ENCODE peak calls at places on chromosomes 11 and 22, in seven cellular contexts. One of them, this sample, is unnamed.

GRCh38 chr11:108672113-108672512 is 7.2 kb downstream of the DDX10 start:
- DNase-seq in amniotic stem cell: no peak
- DNase-seq in fibroblast of the conjunctiva: peak; percentile 40
- DNase-seq in AG10803: peak; percentile 52
- DNase-seq in mucosa of descending colon: no peak
- DNase-seq in Right ventricle myocardium superior: no peak
- DNase-seq in M059J: peak; percentile 34
- DNase-seq in this sample: no peak

GRCh38 chr11:6655020-6655789 is 404 bp downstream of the DCHS1 start:
- DNase-seq in mucosa of descending colon: no peak
- DNase-seq in Right ventricle myocardium superior: peak; percentile 59
- DNase-seq in fibroblast of the conjunctiva: no peak
- DNase-seq in amniotic stem cell: peak; percentile 23
- DNase-seq in M059J: no peak
- DNase-seq in AG10803: peak; percentile 15
- DNase-seq in this sample: no peak

GRCh38 chr22:24181996-24182560 is 791 bp downstream of the SUSD2 start:
- DNase-seq in AG10803: no peak
- DNase-seq in amniotic stem cell: no peak
- DNase-seq in M059J: no peak
- DNase-seq in mucosa of descending colon: no peak
- DNase-seq in fibroblast of the conjunctiva: no peak
- DNase-seq in Right ventricle myocardium superior: peak; percentile 38
- DNase-seq in this sample: no peak

GRCh38 chr11:17810736-17811135 is 76.2 kb downstream of the KCNC1 start:
- DNase-seq in fibroblast of the conjunctiva: no peak
- DNase-seq in Right ventricle myocardium superior: no peak
- DNase-seq in M059J: peak; percentile 80
- DNase-seq in amniotic stem cell: no peak
- DNase-seq in AG10803: peak; percentile 33
- DNase-seq in mucosa of descending colon: no peak
- DNase-seq in this sample: no peak

GRCh38 chr11:83483808-83484207 is 197.6 kb upstream of the CCDC90B start:
- DNase-seq in fibroblast of the conjunctiva: no peak
- DNase-seq in mucosa of descending colon: no peak
- DNase-seq in Right ventricle myocardium superior: no peak
- DNase-seq in amniotic stem cell: no peak
- DNase-seq in AG10803: no peak
- DNase-seq in M059J: no peak
- DNase-seq in this sample: no peak

GRCh38 chr11:10387209-10388083 is 67.6 kb upstream of the AMPD3 start:
- DNase-seq in M059J: peak; percentile 93
- DNase-seq in mucosa of descending colon: peak; percentile 45
- DNase-seq in Right ventricle myocardium superior: peak; percentile 74
- DNase-seq in fibroblast of the conjunctiva: peak; percentile 87
- DNase-seq in amniotic stem cell: no peak
- DNase-seq in AG10803: peak; percentile 99
- DNase-seq in this sample: no peak

GRCh38 chr11:72782081-72782920 is 11.5 kb downstream of the STARD10 start:
- DNase-seq in M059J: no peak
- DNase-seq in amniotic stem cell: no peak
- DNase-seq in mucosa of descending colon: peak; percentile 69
- DNase-seq in AG10803: no peak
- DNase-seq in fibroblast of the conjunctiva: no peak
- DNase-seq in Right ventricle myocardium superior: no peak
- DNase-seq in this sample: no peak

GRCh38 chr11:116310215-116310614 is 462.6 kb downstream of the BUD13 start:
- DNase-seq in M059J: peak; percentile 45
- DNase-seq in amniotic stem cell: no peak
- DNase-seq in Right ventricle myocardium superior: no peak
- DNase-seq in mucosa of descending colon: no peak
- DNase-seq in fibroblast of the conjunctiva: no peak
- DNase-seq in AG10803: peak; percentile 13
- DNase-seq in this sample: no peak

GRCh38 chr11:79087957-79088318 is 352.9 kb downstream of the TENM4 start:
- DNase-seq in mucosa of descending colon: no peak
- DNase-seq in AG10803: peak; percentile 12
- DNase-seq in M059J: peak; percentile 32
- DNase-seq in Right ventricle myocardium superior: no peak
- DNase-seq in fibroblast of the conjunctiva: no peak
- DNase-seq in amniotic stem cell: no peak
- DNase-seq in this sample: no peak

GRCh38 chr11:118003021-118003423 is 16.8 kb downstream of the IL10RA start:
- DNase-seq in amniotic stem cell: no peak
- DNase-seq in mucosa of descending colon: no peak
- DNase-seq in M059J: no peak
- DNase-seq in fibroblast of the conjunctiva: no peak
- DNase-seq in Right ventricle myocardium superior: no peak
- DNase-seq in AG10803: no peak
- DNase-seq in this sample: no peak

GRCh38 chr11:111797145-111797581 is 31.0 kb upstream of the PPP2R1B start:
- DNase-seq in mucosa of descending colon: peak; percentile 57
- DNase-seq in M059J: peak; percentile 74
- DNase-seq in fibroblast of the conjunctiva: no peak
- DNase-seq in amniotic stem cell: no peak
- DNase-seq in Right ventricle myocardium superior: no peak
- DNase-seq in AG10803: peak; percentile 16
- DNase-seq in this sample: no peak

GRCh38 chr11:62842171-62842717 is 2.9 kb upstream of the WDR74 start:
- DNase-seq in fibroblast of the conjunctiva: no peak
- DNase-seq in AG10803: no peak
- DNase-seq in mucosa of descending colon: no peak
- DNase-seq in M059J: no peak
- DNase-seq in Right ventricle myocardium superior: peak; percentile 53
- DNase-seq in amniotic stem cell: no peak
- DNase-seq in this sample: no peak

This sample was measured in Panc1.